ENCODE peak calls at places on chromosomes 6 and 20, in nine cellular contexts. B is NCI-H446 treated with DMSO at 0.1 percent for 48 hours; O is substantia nigra; V is stimulated activated CD4-positive, alpha-beta T cell treated with anti-CD3 and anti-CD28 coated beads, Interleukin-12 subunit alpha, Interleukin-12 subunit beta, amount 100 ng/mL, for 48 hours; Y is activated CD8-positive, alpha-beta memory T cell treated with anti-CD3 and anti-CD28 coated beads, Interleukin-2, amount 10 ng/mL, durations not matched to agents 7 days and 5 days; J is RWPE1; Z is ascending aorta; M is T-helper 2 cell; A is GM10248. C is an unnamed sample.

GRCh38 chr6:168093071-168093505 is 14.1 kb upstream of the FRMD1 start:
- DNase-seq in B (no peak), O (no peak), V (no peak), Y (no peak), J (no peak), Z (no peak), M (no peak), A (no peak), C (no peak)

GRCh38 chr6:163438298-163438939 is 23.9 kb downstream of the QKI start:
- DNase-seq in B (no peak), O (no peak), V (no peak), Y (no peak), J (no peak), Z (no peak), M (no peak), A (no peak), C (no peak)

GRCh38 chr20:50286609-50287008 is 96.0 kb downstream of the CEBPB start:
- DNase-seq in B (no peak), O (no peak), V (no peak), Y (no peak), J (peak; percentile 99), Z (no peak), M (peak; percentile 77), A (peak; percentile 78), C (peak; percentile 66)

GRCh38 chr6:33606642-33607041 is 14.5 kb upstream of the ITPR3 start:
- DNase-seq in B (no peak), O (no peak), V (no peak), Y (no peak), J (no peak), Z (no peak), M (no peak), A (no peak), C (no peak)

GRCh38 chr6:113774122-113774835 is 82.9 kb upstream of the MARCKS start:
- DNase-seq in B (no peak), O (no peak), V (no peak), Y (no peak), J (no peak), Z (no peak), M (no peak), A (no peak), C (no peak)

GRCh38 chr20:37464173-37464572 is 56.9 kb upstream of the NNAT start:
- DNase-seq in B (no peak), O (no peak), V (no peak), Y (no peak), J (no peak), Z (no peak), M (no peak), A (no peak), C (no peak)

GRCh38 chr20:14441201-14441600 is 103.8 kb upstream of the FLRT3 start:
- DNase-seq in B (no peak), O (no peak), V (no peak), Y (no peak), J (no peak), Z (no peak), M (no peak), A (no peak), C (no peak)

GRCh38 chr6:43962458-43962857 is 164.8 kb downstream of the MRPL14 start:
- DNase-seq in B (no peak), O (no peak), V (no peak), Y (no peak), J (no peak), Z (no peak), M (no peak), A (no peak), C (no peak)

GRCh38 chr6:75526502-75527127 is 33.0 kb upstream of the FILIP1 start:
- DNase-seq in B (peak; percentile 3), O (peak; percentile 1), V (peak; percentile 52), Y (peak; percentile 71), J (peak; percentile 52), Z (no peak), M (peak; percentile 71), A (peak; percentile 46), C (peak; percentile 71)

GRCh38 chr20:45343867-45344721 is 4.1 kb downstream of the SDC4 start:
- DNase-seq in B (no peak), O (peak; percentile 49), V (no peak), Y (no peak), J (peak; percentile 97), Z (peak; percentile 70), M (no peak), A (no peak), C (peak; percentile 68)

GRCh38 chr6:168167431-168168315 is 88.7 kb upstream of the FRMD1 start:
- DNase-seq in B (no peak), O (no peak), V (no peak), Y (peak; percentile 11), J (no peak), Z (no peak), M (no peak), A (no peak), C (no peak)

GRCh38 chr6:18600236-18600635 is 213.1 kb downstream of the RNF144B start:
- DNase-seq in B (no peak), O (no peak), V (no peak), Y (no peak), J (no peak), Z (no peak), M (no peak), A (no peak), C (no peak)

GRCh38 chr6:142500265-142500786 is 198.5 kb downstream of the ADGRG6 start:
- DNase-seq in B (no peak), O (no peak), V (no peak), Y (no peak), J (no peak), Z (no peak), M (no peak), A (no peak), C (no peak)

GRCh38 chr6:119347466-119348307 is 1.9 kb downstream of the MAN1A1 start:
- DNase-seq in B (no peak), O (peak; percentile 11), V (no peak), Y (peak; percentile 69), J (no peak), Z (peak; percentile 26), M (peak; percentile 22), A (peak; percentile 48), C (no peak)

GRCh38 chr20:38437796-38438195 is 2.7 kb upstream of the SNHG17 start:
- DNase-seq in B (no peak), O (no peak), V (no peak), Y (no peak), J (no peak), Z (no peak), M (no peak), A (no peak), C (no peak)

GRCh38 chr20:52972965-52973819 is 1.0 kb downstream of the TSHZ2 start:
- DNase-seq in B (no peak), O (no peak), V (no peak), Y (no peak), J (peak; percentile 44), Z (no peak), M (peak; percentile 64), A (no peak), C (no peak)

GRCh38 chr20:11438412-11438811 is 479.3 kb upstream of the BTBD3 start:
- DNase-seq in B (no peak), O (no peak), V (no peak), Y (no peak), J (no peak), Z (no peak), M (no peak), A (no peak), C (no peak)

GRCh38 chr6:150734235-150734634 is 131.3 kb upstream of the MTHFD1L start:
- DNase-seq in B (no peak), O (no peak), V (no peak), Y (no peak), J (peak; percentile 78), Z (no peak), M (no peak), A (no peak), C (no peak)

GRCh38 chr20:20210943-20211273 is 157.0 kb upstream of the INSM1 start:
- DNase-seq in B (no peak), O (no peak), V (no peak), Y (no peak), J (no peak), Z (no peak), M (no peak), A (no peak), C (no peak)

GRCh38 chr6:149890629-149891045 is 7.3 kb downstream of the RAET1E start:
- DNase-seq in B (no peak), O (no peak), V (no peak), Y (no peak), J (peak; percentile 67), Z (no peak), M (no peak), A (no peak), C (no peak)

GRCh38 chr20:43925786-43926185 is 11.1 kb downstream of the TOX2 start:
- DNase-seq in B (no peak), O (no peak), V (no peak), Y (no peak), J (no peak), Z (no peak), M (no peak), A (no peak), C (no peak)

GRCh38 chr6:5763407-5763806 is 243.3 kb downstream of the NRN1 start:
- DNase-seq in B (no peak), O (no peak), V (no peak), Y (no peak), J (no peak), Z (no peak), M (no peak), A (no peak), C (no peak)

GRCh38 chr20:2626853-2627541 is 25.4 kb upstream of the NOP56 start:
- DNase-seq in B (no peak), O (no peak), V (no peak), Y (no peak), J (no peak), Z (no peak), M (no peak), A (no peak), C (peak; percentile 45)

GRCh38 chr6:168597471-168597875 is 156.5 kb downstream of the SMOC2 start:
- DNase-seq in B (no peak), O (no peak), V (no peak), Y (no peak), J (no peak), Z (no peak), M (no peak), A (no peak), C (no peak)

GRCh38 chr6:83536034-83536646 is 23.8 kb downstream of the PRSS35 start:
- DNase-seq in B (no peak), O (no peak), V (peak; percentile 40), Y (peak; percentile 55), J (no peak), Z (no peak), M (peak; percentile 34), A (peak; percentile 34), C (no peak)

GRCh38 chr6:57421503-57421902 is 104.1 kb downstream of the PRIM2 start:
- DNase-seq in B (no peak), O (no peak), V (no peak), Y (no peak), J (no peak), Z (no peak), M (no peak), A (no peak), C (no peak)

GRCh38 chr6:114253431-114253830 is 89.4 kb downstream of the HS3ST5 start:
- DNase-seq in B (no peak), O (no peak), V (no peak), Y (no peak), J (no peak), Z (no peak), M (no peak), A (no peak), C (no peak)

GRCh38 chr6:25369450-25370086 is 90.4 kb downstream of the CARMIL1 start:
- DNase-seq in B (peak; percentile 96), O (no peak), V (peak; percentile 11), Y (no peak), J (no peak), Z (no peak), M (peak; percentile 20), A (no peak), C (peak; percentile 4)

GRCh38 chr20:1330075-1330830 is 1.3 kb upstream of the SDCBP2 start:
- DNase-seq in B (no peak), O (peak; percentile 25), V (no peak), Y (peak; percentile 61), J (peak; percentile 44), Z (no peak), M (peak; percentile 63), A (no peak), C (no peak)

GRCh38 chr6:105170066-105170465 is 9.7 kb downstream of the POPDC3 start:
- DNase-seq in B (no peak), O (no peak), V (no peak), Y (no peak), J (no peak), Z (no peak), M (no peak), A (no peak), C (no peak)

GRCh38 chr6:158172001-158172400 is 3.9 kb downstream of the GTF2H5 start:
- DNase-seq in B (no peak), O (no peak), V (no peak), Y (no peak), J (no peak), Z (no peak), M (no peak), A (no peak), C (no peak)

C was measured in astrocyte of the cerebellum.